ENCODE peak calls at places on chromosomes 16 and 17, in six cellular contexts. B, L, K, P, T and S are unnamed samples.

GRCh38 chr16:70665113-70665694 is 18.8 kb downstream of the IL34 start:
- DNase-seq in B (no peak), T (peak), L (no peak), P (no peak), K (peak), S (no peak)

GRCh38 chr17:2054740-2055493 is at the start of gene HIC1:
- DNase-seq in P (no peak), K (peak), B (no peak), L (no peak), T (peak), S (peak)

GRCh38 chr16:12147681-12148479 is 171.3 kb downstream of the SNX29 start:
- DNase-seq in K (no peak), L (no peak), B (no peak), T (no peak), P (no peak), S (no peak)

GRCh38 chr16:634051-634670 is 1.9 kb downstream of the METTL26 start:
- DNase-seq in B (no peak), T (no peak), K (peak), L (no peak), P (no peak), S (no peak)

GRCh38 chr16:5027575-5028235 is 6.0 kb downstream of the NAGPA start:
- DNase-seq in K (no peak), P (no peak), B (no peak), T (peak), L (no peak), S (no peak)

GRCh38 chr17:17782425-17783120 is 54.2 kb downstream of the SREBF1 start:
- DNase-seq in B (no peak), T (no peak), K (peak), P (no peak), L (no peak), S (no peak)

GRCh38 chr16:56614549-56614991 is 6.2 kb downstream of the MT2A start:
- DNase-seq in L (peak), P (peak), K (no peak), B (no peak), T (no peak), S (peak)

GRCh38 chr17:289409-289808 is 63.2 kb downstream of the RPH3AL start:
- DNase-seq in T (peak), L (no peak), P (no peak), K (peak), B (no peak), S (no peak)

GRCh38 chr17:74344658-74345057 is 17.0 kb downstream of the BTBD17 start:
- DNase-seq in T (no peak), L (no peak), K (no peak), P (no peak), B (no peak), S (no peak)

GRCh38 chr17:81173761-81174160 is 7.7 kb upstream of the AATK start:
- DNase-seq in L (no peak), K (no peak), B (no peak), T (no peak), P (no peak), S (no peak)

GRCh38 chr16:67961551-67961957 is 6.9 kb downstream of the SLC12A4 start:
- DNase-seq in P (no peak), L (no peak), T (peak), K (no peak), B (no peak), S (peak)

GRCh38 chr17:60695960-60696359 is 18.3 kb downstream of the BCAS3 start:
- DNase-seq in K (no peak), L (peak), P (peak), T (no peak), B (no peak), S (peak)

GRCh38 chr16:49519008-49519656 is 145.5 kb downstream of the C16orf78 start:
- DNase-seq in L (no peak), B (no peak), T (no peak), K (no peak), P (no peak), S (no peak)

GRCh38 chr17:74831442-74832146 is 28.1 kb downstream of the GRIN2C start:
- DNase-seq in T (no peak), B (no peak), L (no peak), K (no peak), P (no peak), S (no peak)

GRCh38 chr17:41811549-41812175 is at the start of gene P3H4:
- DNase-seq in K (peak), T (peak), P (peak), L (peak), B (no peak), S (peak)

GRCh38 chr16:67196881-67197280 is 2.0 kb upstream of the ELMO3 start:
- DNase-seq in L (no peak), K (no peak), B (no peak), P (no peak), T (no peak), S (no peak)

GRCh38 chr17:17749921-17750320 is 68.7 kb downstream of the RAI1 start:
- DNase-seq in P (no peak), T (no peak), K (peak), L (peak), B (no peak), S (peak)

GRCh38 chr17:45942284-45942683 is 47.9 kb downstream of the MAPT start:
- DNase-seq in P (no peak), K (peak), T (peak), B (no peak), L (peak), S (no peak)

GRCh38 chr16:84143784-84144199 is 1.2 kb downstream of the HSDL1 start:
- DNase-seq in T (no peak), L (no peak), B (no peak), P (no peak), K (peak), S (no peak)

GRCh38 chr16:15502041-15502725 is 67.8 kb downstream of the BMERB1 start:
- DNase-seq in T (no peak), L (peak), K (no peak), P (peak), B (no peak), S (peak)

GRCh38 chr17:44187131-44187899 is 543 bp downstream of the TMUB2 start:
- DNase-seq in T (no peak), K (no peak), B (peak), P (no peak), L (no peak), S (peak)

GRCh38 chr17:44546711-44547606 is 10.3 kb upstream of the FZD2 start:
- DNase-seq in P (peak), B (no peak), L (peak), T (no peak), K (no peak), S (peak)

GRCh38 chr16:19805459-19806160 is 79.0 kb downstream of the GPRC5B start:
- DNase-seq in K (no peak), B (no peak), L (no peak), P (no peak), T (no peak), S (peak)

GRCh38 chr16:73124665-73125064 is 76.7 kb upstream of the ZFHX3 start:
- DNase-seq in T (no peak), K (no peak), L (no peak), B (no peak), P (no peak), S (no peak)

GRCh38 chr17:75610103-75610984 is 22.7 kb downstream of the MYO15B start:
- DNase-seq in K (no peak), B (no peak), L (no peak), T (no peak), P (no peak), S (no peak)

GRCh38 chr17:55086635-55087058 is 118.1 kb downstream of the STXBP4 start:
- DNase-seq in T (no peak), L (peak), B (no peak), P (peak), K (no peak), S (peak)

GRCh38 chr16:87435399-87436224 is 43.5 kb downstream of the MAP1LC3B start:
- DNase-seq in P (peak), B (no peak), K (peak), T (peak), L (peak), S (peak)

GRCh38 chr16:89562027-89562599 is 1.6 kb downstream of the RPL13 start:
- DNase-seq in T (no peak), P (no peak), B (no peak), L (peak), K (no peak), S (no peak)

GRCh38 chr16:72927199-72928088 is 120.5 kb downstream of the ZFHX3 start:
- DNase-seq in T (no peak), L (peak), P (peak), K (no peak), B (no peak), S (peak)

GRCh38 chr16:3654249-3654991 is at the start of gene DNASE1:
- DNase-seq in P (peak), T (peak), L (peak), K (peak), B (no peak), S (peak)